ENCODE peak calls at places on chromosomes 11 and 22, in four cellular contexts. D, Y, W and Z are unnamed samples.

GRCh38 chr11:1072116-1072820 is 2.4 kb upstream of the MUC2 start:
- DNase-seq in D (no peak), Y (no peak), W (no peak), Z (no peak)

GRCh38 chr11:63521896-63522295 is 14.7 kb upstream of the PLAAT4 start:
- DNase-seq in D (no peak), Y (no peak), W (no peak), Z (no peak)

GRCh38 chr11:61510980-61511373 is 2.4 kb downstream of the LRRC10B start:
- DNase-seq in D (no peak), Y (no peak), W (no peak), Z (no peak)

GRCh38 chr11:76768091-76769047 is 14.8 kb upstream of the TSKU start:
- DNase-seq in D (no peak), Y (no peak), W (peak), Z (no peak)

GRCh38 chr22:24969588-24970301 is 17.2 kb downstream of the KIAA1671 start:
- DNase-seq in D (no peak), Y (no peak), W (peak), Z (no peak)

GRCh38 chr11:113179181-113179701 is 135.1 kb upstream of the TTC12 start:
- DNase-seq in D (no peak), Y (no peak), W (no peak), Z (peak)

GRCh38 chr11:130261546-130261945 is 53.2 kb downstream of the ZBTB44 start:
- DNase-seq in D (no peak), Y (no peak), W (no peak), Z (no peak)

GRCh38 chr11:12674936-12675696 is 895 bp downstream of the TEAD1 start:
- DNase-seq in D (peak), Y (no peak), W (no peak), Z (peak)

GRCh38 chr11:128437137-128437536 is 150.2 kb downstream of the ETS1 start:
- DNase-seq in D (no peak), Y (no peak), W (no peak), Z (no peak)

GRCh38 chr22:25069758-25070461 is 117.4 kb downstream of the KIAA1671 start:
- DNase-seq in D (no peak), Y (no peak), W (no peak), Z (no peak)

GRCh38 chr11:28108909-28109308 is 721 bp downstream of the METTL15 start:
- DNase-seq in D (no peak), Y (no peak), W (no peak), Z (no peak)

GRCh38 chr22:29313126-29314071 is 2.1 kb downstream of the RASL10A start:
- DNase-seq in D (no peak), Y (no peak), W (no peak), Z (no peak)

GRCh38 chr11:10550988-10551657 is 10.1 kb upstream of the RNF141 start:
- DNase-seq in D (no peak), Y (no peak), W (peak), Z (no peak)

DNA sequence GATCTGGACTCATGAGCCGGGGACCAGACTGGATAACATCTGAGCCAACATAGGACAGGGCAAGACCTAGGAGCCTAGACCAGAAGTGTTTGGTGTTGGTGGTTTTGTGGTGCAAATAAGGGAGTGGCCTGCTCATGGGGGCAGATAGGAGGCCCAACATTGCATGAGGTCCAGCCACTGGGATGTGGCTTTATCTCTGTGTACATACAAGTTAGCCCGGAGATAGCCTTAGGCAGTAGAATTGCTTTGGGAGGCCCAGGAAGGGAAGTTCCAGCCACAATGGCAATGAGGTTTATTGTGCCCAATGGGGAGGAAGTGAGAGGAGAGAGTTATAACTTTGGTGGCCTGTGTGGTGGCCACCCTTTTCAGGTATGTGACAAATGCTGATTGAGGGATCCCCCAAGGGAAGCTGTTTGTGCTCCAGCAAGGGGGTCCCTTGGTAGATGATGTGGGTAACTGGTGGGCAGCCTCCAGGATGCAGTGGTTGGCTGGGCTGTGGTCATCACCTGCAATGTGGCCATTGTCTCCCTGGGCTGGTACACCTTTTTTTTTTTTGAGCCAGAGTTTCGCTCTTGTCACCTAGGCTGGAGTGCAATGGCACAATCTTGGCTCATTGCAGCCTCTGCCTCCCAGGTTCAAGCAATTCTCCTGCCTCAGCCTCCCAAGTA is 6.4 kb downstream of the LMO2 start:
- DNase-seq in D (peak), Y (no peak), W (no peak), Z (no peak)
- TF ChIP-seq TARDBP in D (no peak), Y (no peak), W (no peak), Z (no peak)

GRCh38 chr22:46757104-46757503 is 5.3 kb upstream of the TBC1D22A start:
- DNase-seq in D (no peak), Y (no peak), W (no peak), Z (no peak)

GRCh38 chr22:46756097-46756496 is 6.4 kb upstream of the TBC1D22A start:
- DNase-seq in D (no peak), Y (no peak), W (no peak), Z (no peak)

GRCh38 chr22:46761017-46761416 is 1.4 kb upstream of the TBC1D22A start:
- DNase-seq in D (no peak), Y (no peak), W (no peak), Z (no peak)

GRCh38 chr22:46758098-46758497 is 4.4 kb upstream of the TBC1D22A start:
- DNase-seq in D (no peak), Y (no peak), W (no peak), Z (no peak)

DNA sequence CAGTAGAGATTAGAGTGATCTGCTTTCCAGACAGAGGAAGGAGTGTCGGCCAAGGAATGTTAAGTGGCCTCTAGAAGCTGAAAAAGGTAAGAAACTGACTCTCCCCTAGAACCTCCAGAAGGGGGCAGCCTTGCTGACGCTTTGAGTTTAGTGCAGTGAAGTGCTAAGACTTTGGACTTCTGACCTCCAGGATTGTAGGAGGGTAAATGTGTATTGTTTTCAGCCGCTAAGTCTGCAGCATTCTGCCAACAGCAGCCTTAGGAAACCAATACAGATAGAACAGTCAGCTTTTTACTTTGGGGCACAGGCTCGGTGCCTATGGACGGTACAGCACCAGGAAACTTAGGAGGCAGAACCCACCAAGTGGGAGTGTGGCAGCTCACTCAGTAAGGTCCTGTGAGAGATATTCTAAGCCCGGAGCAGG is 3.6 kb upstream of the TBC1D22A start:
- DNase-seq in D (peak), Y (no peak), W (peak), Z (peak)
- TF ChIP-seq TARDBP in D (no peak), Y (no peak), W (peak), Z (no peak)

DNA sequence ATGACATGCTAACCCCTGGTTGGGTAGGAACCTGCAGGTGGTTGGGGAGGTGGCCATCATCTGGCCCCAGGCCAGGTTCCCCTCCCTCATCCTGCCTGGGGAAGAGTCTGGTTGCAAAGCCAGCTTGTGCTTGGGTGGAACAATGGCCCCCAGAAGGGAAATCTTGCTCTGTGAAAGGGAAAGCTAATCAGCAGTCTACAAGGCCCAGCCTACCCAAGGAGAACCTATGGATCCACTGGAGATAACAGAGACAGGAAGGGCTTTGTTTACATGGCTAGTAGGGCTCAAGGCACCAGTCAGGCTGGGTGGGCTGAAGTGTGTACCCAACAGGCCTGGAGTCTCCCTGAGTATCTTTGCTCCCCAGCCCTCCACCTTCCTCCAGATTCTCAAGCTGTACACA is 358.9 kb downstream of the BUD13 start:
- DNase-seq in D (no peak), Y (no peak), W (peak), Z (no peak)
- TF ChIP-seq TARDBP in D (no peak), Y (no peak), W (no peak), Z (no peak)

DNA sequence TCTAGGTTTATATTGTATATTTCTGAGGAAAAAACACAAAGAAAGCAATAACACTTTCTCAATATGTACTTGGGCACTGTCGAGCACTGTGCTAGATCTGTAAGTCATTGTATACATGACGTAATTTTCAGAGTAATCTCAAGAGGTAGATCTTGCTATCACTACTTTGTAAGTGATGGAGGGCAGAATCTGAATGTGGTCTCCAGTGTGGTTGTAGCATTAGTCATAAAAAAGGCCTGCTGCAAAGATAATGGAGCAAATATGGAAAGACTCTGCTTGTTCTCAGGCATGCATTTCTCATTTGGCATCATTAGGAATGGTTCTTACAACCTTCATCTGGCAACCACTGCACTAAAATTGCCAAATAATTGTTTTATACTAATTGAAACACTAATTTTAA is 419.8 kb upstream of the CCDC179 start:
- DNase-seq in D (no peak), Y (no peak), W (no peak), Z (no peak)
- TF ChIP-seq TARDBP in D (no peak), Y (no peak), W (no peak), Z (no peak)

GRCh38 chr11:75562836-75563484 is 907 bp downstream of the SERPINH1 start:
- DNase-seq in D (peak), Y (no peak), W (no peak), Z (no peak)
- TF ChIP-seq TARDBP in D (no peak), Y (no peak), W (no peak), Z (no peak)

DNA sequence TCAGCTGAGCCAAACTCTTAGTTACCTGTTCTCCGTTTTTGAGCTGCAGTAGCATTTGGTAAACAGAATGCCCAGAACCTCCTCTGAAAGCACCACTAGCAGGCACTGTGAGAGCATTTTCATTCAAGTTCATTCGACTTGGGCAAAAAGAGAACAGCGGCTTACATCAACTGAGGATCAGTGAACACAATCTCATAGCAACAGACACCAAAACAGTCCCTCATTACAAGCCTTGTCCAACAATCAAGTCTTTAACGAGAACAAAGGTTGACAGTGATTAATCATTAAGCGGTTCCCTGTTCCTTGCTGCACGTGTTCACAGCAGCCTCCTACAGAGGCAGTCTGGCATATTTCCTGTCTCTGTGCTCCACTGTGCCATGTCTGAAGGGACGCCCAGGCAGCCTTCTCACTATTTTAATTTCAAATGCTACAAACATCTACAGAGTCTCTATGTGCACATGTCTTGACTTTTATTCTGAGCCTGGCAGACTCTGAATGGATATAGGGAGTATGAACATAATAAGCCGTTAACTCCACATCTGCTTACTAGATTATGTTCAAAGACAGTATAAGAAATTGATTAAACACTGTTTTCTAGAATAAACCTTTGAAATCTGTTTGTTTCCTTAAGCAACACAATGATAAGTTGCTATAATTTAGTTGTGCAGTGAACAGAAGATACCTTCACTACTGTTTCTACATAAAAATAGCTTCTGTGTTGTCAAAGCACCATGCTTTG is 88.3 kb upstream of the MTMR2 start:
- DNase-seq in D (peak), Y (peak), W (peak), Z (peak)
- TF ChIP-seq TARDBP in D (no peak), Y (no peak), W (peak), Z (no peak)

GRCh38 chr22:27041745-27042144 is 384.4 kb downstream of the MIAT start:
- DNase-seq in D (no peak), Y (no peak), W (no peak), Z (no peak)

GRCh38 chr22:27043246-27043645 is 385.9 kb downstream of the MIAT start:
- DNase-seq in D (no peak), Y (no peak), W (no peak), Z (no peak)

GRCh38 chr22:27045103-27045940 is 387.9 kb downstream of the MIAT start:
- DNase-seq in D (no peak), Y (no peak), W (no peak), Z (no peak)

GRCh38 chr22:27046603-27047002 is 389.2 kb downstream of the MIAT start:
- DNase-seq in D (no peak), Y (no peak), W (no peak), Z (no peak)

GRCh38 chr22:27046126-27046525 is 388.7 kb downstream of the MIAT start:
- DNase-seq in D (no peak), Y (no peak), W (no peak), Z (no peak)
- TF ChIP-seq TARDBP in D (no peak), Y (no peak), W (no peak), Z (no peak)

DNA sequence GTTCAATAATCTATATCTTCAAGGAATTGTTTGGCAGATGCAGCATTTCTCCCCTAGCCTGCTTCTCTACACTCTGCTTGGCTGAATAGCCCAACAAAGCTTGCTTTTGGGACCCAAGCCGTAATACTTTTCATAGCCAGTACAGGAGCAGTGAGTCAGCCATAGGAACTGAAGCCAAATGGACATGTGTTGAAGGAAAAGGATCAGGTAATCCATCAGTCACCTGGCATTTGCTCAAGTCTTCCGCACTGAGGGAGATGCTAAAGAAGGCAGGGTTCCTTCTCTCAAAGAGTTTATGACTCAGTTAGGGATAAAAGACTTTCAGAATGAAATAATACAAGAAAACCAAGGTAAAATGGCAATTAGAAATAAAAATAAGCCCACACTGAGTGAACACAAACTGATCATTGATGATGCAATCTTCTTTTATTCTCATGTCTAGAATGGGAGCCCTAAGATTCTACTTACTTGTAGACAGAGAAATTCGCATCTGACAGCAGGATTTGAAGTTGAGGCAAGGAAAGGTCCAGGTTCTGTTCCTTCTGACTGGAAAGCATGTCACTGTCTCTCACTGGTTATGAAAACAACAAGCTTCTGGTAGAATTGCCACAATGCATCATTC is 13.2 kb downstream of the C11orf87 start:
- DNase-seq in D (no peak), Y (no peak), W (no peak), Z (no peak)
- TF ChIP-seq TARDBP in D (no peak), Y (no peak), W (no peak), Z (no peak)

GRCh38 chr11:123182101-123182500 is 12.9 kb downstream of the CLMP start:
- DNase-seq in D (no peak), Y (no peak), W (no peak), Z (no peak)
- TF ChIP-seq TARDBP in D (no peak), Y (no peak), W (no peak), Z (no peak)

GRCh38 chr11:118930152-118930712 is 4.5 kb upstream of the BCL9L start:
- DNase-seq in D (peak), Y (peak), W (peak), Z (peak)

GRCh38 chr11:118929496-118930151 is 3.9 kb upstream of the BCL9L start:
- DNase-seq in D (peak), Y (no peak), W (peak), Z (peak)

GRCh38 chr11:118928870-118929495 is 3.3 kb upstream of the BCL9L start:
- DNase-seq in D (peak), Y (no peak), W (peak), Z (peak)

GRCh38 chr11:118927554-118928107 is 1.9 kb upstream of the BCL9L start:
- DNase-seq in D (no peak), Y (no peak), W (no peak), Z (no peak)

GRCh38 chr11:118928108-118928869 is 2.6 kb upstream of the BCL9L start:
- DNase-seq in D (peak), Y (peak), W (peak), Z (peak)
- TF ChIP-seq TARDBP in D (peak), Y (no peak), W (no peak), Z (no peak)